ENCODE peak calls at places on chromosomes 12 and 14, in five cellular contexts. H is H1, W is psoas muscle, L is lower lobe of right lung, S is foreskin fibroblast. T is an unnamed sample.

GRCh38 chr12:68978678-68979077 is 45.7 kb upstream of the CPM start:
- DNase-seq in H (no peak), W (no peak), L (no peak), S (no peak), T (no peak)

GRCh38 chr12:117854339-117855012 is 114.3 kb downstream of the KSR2 start:
- DNase-seq in H (peak; percentile 91), W (no peak), L (no peak), S (peak; percentile 17), T (no peak)

GRCh38 chr14:103122578-103123127 is 608 bp upstream of the TNFAIP2 start:
- DNase-seq in H (peak; percentile 85), W (peak; percentile 44), L (no peak), S (no peak), T (no peak)

GRCh38 chr14:50875359-50876090 is 3.7 kb downstream of the ABHD12B start:
- DNase-seq in H (no peak), W (no peak), L (no peak), S (peak; percentile 38), T (no peak)

GRCh38 chr12:1131811-1132224 is 140.8 kb downstream of the ERC1 start:
- DNase-seq in H (no peak), W (no peak), L (no peak), S (no peak), T (no peak)

GRCh38 chr12:102824218-102824835 is 92.7 kb downstream of the PAH start:
- DNase-seq in H (peak; percentile 92), W (peak; percentile 27), L (peak; percentile 47), S (peak; percentile 1), T (peak; percentile 42)

GRCh38 chr12:12249216-12250050 is 17.4 kb downstream of the LRP6 start:
- DNase-seq in H (no peak), W (no peak), L (no peak), S (no peak), T (no peak)

GRCh38 chr12:573226-573625 is 90.0 kb downstream of the NINJ2 start:
- DNase-seq in H (no peak), W (no peak), L (no peak), S (no peak), T (no peak)

GRCh38 chr14:35669782-35670181 is 135.8 kb downstream of the INSM2 start:
- DNase-seq in H (no peak), W (no peak), L (no peak), S (peak; percentile 18), T (no peak)

GRCh38 chr14:96204151-96205058 is at the start of gene BDKRB2:
- DNase-seq in H (peak; percentile 69), W (peak; percentile 70), L (peak; percentile 73), S (peak; percentile 78), T (peak; percentile 84)

GRCh38 chr12:49274396-49275069 is 9.7 kb downstream of the TUBA1C start:
- DNase-seq in H (no peak), W (no peak), L (no peak), S (no peak), T (no peak)
- H3K4me3 ChIP-seq in H (no peak overlapping the region), W (no peak overlapping the region), L (no peak overlapping the region), S (no peak overlapping the region), T (no peak overlapping the region)

GRCh38 chr12:108128221-108129016 is 669 bp upstream of the WSCD2 start:
- DNase-seq in H (no peak), W (no peak), L (no peak), S (no peak), T (no peak)

GRCh38 chr12:108126990-108127468 is 2.1 kb upstream of the WSCD2 start:
- DNase-seq in H (no peak), W (no peak), L (no peak), S (no peak), T (no peak)

GRCh38 chr12:108127654-108128053 is 1.4 kb upstream of the WSCD2 start:
- DNase-seq in H (no peak), W (no peak), L (no peak), S (no peak), T (no peak)

GRCh38 chr12:108131035-108131434 is 1.9 kb downstream of the WSCD2 start:
- DNase-seq in H (no peak), W (no peak), L (no peak), S (no peak), T (no peak)

GRCh38 chr12:108129017-108129812 is at the start of gene WSCD2:
- DNase-seq in H (peak; percentile 85), W (peak; percentile 54), L (peak; percentile 52), S (no peak), T (peak; percentile 34)
- TF ChIP-seq CTCF in H (peak; percentile 96), W (no peak), L (peak; percentile 21), S (no peak), T (no peak)

GRCh38 chr12:96431067-96431466 is 30.8 kb upstream of the CDK17 start:
- DNase-seq in H (no peak), W (no peak), L (no peak), S (no peak), T (no peak)

GRCh38 chr12:96425973-96426372 is 25.7 kb upstream of the CDK17 start:
- DNase-seq in H (no peak), W (no peak), L (no peak), S (peak; percentile 67), T (no peak)

GRCh38 chr12:96424601-96425000 is 24.4 kb upstream of the CDK17 start:
- DNase-seq in H (no peak), W (no peak), L (no peak), S (no peak), T (no peak)

GRCh38 chr12:96425321-96425720 is 25.1 kb upstream of the CDK17 start:
- DNase-seq in H (no peak), W (no peak), L (no peak), S (peak; percentile 94), T (no peak)

DNA sequence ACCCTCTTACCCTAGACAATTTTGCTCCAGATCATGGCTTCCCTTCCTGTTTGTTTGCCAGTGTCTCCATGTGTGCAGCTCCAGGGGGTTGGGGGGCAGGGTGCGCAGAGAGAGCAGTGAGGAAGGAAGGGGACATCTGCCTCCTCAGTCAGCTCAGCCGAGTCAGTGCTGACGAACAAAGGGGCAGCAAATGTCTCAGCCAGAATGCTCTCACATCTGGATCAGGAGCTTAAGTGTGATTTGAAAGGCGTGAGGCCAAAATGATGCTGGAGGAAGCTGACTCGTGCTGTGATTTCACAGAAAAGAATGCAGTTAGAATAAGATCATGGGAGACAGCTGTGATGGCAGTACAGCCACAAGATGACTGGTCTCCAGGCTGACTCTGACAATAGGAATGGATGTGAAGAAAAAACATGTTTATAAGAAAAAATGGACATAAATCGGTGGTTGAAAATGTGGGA is 27.1 kb upstream of the CDK17 start:
- DNase-seq in H (no peak), W (peak; percentile 69), L (no peak), S (peak; percentile 100), T (peak; percentile 46)
- H3K4me3 ChIP-seq in H (no peak overlapping the region), W (no peak overlapping the region), L (no peak overlapping the region), S (peak overlapping the region; percentile 30), T (no peak overlapping the region)

DNA sequence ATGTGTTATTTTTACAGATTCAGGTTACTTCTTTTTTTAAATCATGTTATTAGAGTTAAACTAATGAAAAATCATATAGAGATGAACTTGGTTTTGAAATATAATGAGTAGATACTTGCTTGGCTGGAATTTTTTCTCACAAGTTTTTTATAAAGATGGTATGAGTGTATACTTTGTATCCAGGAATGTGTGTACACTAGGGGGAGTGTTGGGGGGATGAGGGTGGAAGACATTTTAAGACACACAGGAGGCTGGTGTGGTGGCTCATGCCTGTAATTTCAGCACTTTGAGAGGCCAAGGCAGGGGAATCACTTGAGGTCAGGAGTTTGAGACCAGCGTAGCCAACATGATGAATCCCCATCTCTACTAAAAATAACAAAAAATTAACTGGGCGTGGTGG is 23.2 kb downstream of the PPM1A start:
- DNase-seq in H (no peak), W (no peak), L (no peak), S (no peak), T (no peak)
- TF ChIP-seq CTCF in H (no peak), W (no peak), L (no peak), S (no peak), T (no peak)

GRCh38 chr14:73397810-73398209 is 60.5 kb downstream of the NUMB start:
- DNase-seq in H (no peak), W (no peak), L (no peak), S (no peak), T (no peak)

GRCh38 chr14:73393375-73393774 is 65.0 kb downstream of the NUMB start:
- DNase-seq in H (no peak), W (no peak), L (no peak), S (no peak), T (no peak)

GRCh38 chr14:73392329-73393257 is 65.8 kb downstream of the NUMB start:
- DNase-seq in H (no peak), W (no peak), L (no peak), S (no peak), T (no peak)

GRCh38 chr14:73394317-73394716 is 64.0 kb downstream of the NUMB start:
- DNase-seq in H (no peak), W (no peak), L (no peak), S (no peak), T (no peak)
- H3K4me3 ChIP-seq in H (no peak overlapping the region), W (no peak overlapping the region), L (no peak overlapping the region), S (no peak overlapping the region), T (no peak overlapping the region)

DNA sequence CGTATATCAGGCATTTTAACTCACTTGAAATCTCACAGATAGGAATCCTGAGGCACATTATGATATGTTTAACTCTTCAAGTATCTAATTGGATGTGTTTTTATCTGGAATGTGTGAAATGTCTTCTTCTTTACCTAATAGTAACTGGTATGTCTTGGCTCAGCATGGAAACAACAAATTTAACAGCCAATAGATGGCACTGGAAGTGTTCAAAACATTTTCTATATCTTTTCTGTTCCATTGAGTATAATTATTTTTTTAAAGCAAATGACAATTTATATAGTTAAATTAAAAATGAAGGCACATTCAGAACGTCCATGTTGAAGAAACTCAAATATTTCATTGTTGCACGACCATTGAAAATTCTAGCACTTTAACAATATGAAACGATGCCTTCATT is 164.6 kb upstream of the SLC16A7 start:
- DNase-seq in H (no peak), W (no peak), L (no peak), S (no peak), T (no peak)
- TF ChIP-seq CTCF in H (no peak), W (no peak), L (no peak), S (no peak), T (no peak)

DNA sequence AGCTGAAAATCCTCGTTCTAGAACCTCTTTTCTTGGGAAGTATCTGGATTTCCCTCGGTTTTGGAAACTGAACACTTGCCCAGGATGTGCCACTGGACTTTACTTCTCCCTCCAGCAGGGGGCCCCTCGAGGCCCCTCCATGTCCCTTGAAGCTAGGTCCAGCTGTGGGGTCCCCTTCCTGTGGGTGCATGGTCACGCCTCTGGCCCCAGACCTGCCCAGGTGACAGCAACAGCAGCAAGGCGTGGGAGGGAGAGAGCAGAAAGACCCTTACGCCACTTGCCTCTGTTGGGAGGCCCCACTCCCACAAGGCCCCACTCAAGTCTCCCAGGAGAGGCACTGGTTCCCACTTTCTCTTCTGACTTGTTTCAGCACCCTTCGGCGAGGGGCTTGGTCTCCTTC is 3.1 kb downstream of the SLC25A29 start:
- DNase-seq in H (no peak), W (no peak), L (no peak), S (no peak), T (no peak)
- H3K4me3 ChIP-seq in H (no peak overlapping the region), W (no peak overlapping the region), L (no peak overlapping the region), S (no peak overlapping the region), T (no peak overlapping the region)

GRCh38 chr14:85531594-85532391 is 1.8 kb downstream of the FLRT2 start:
- DNase-seq in H (peak; percentile 72), W (peak; percentile 63), L (peak; percentile 51), S (peak; percentile 82), T (peak; percentile 72)
- TF ChIP-seq CTCF in H (no peak), W (peak; percentile 11), L (no peak), S (peak; percentile 50), T (peak; percentile 13)

T was measured in left lung.